ENCODE peak calls at places on chromosomes 7 and 10, in seven cellular contexts. K is progenitor cell of endocrine pancreas; R is CD8-positive, alpha-beta T cell; Y is RWPE1; O is HCT116; Z is CD14-positive monocyte; A is Caco-2. V is an unnamed sample.

GRCh38 chr10:79074732-79075131 is 6.0 kb downstream of the ZMIZ1 start:
- DNase-seq in K (no peak), A (no peak), Y (no peak), R (no peak), Z (no peak), O (no peak), V (no peak)

GRCh38 chr7:150717821-150718420 is 1.5 kb downstream of the GIMAP1 start:
- DNase-seq in Y (no peak), A (no peak), O (no peak), Z (no peak), R (no peak), K (no peak), V (no peak)

GRCh38 chr7:24948739-24949138 is 31.2 kb downstream of the OSBPL3 start:
- DNase-seq in Y (no peak), O (no peak), Z (no peak), K (no peak), A (no peak), R (no peak), V (no peak)

GRCh38 chr7:151721694-151722093 is 155.2 kb downstream of the PRKAG2 start:
- DNase-seq in Y (no peak), R (no peak), Z (no peak), O (no peak), K (no peak), A (peak; percentile 35), V (no peak)

GRCh38 chr10:110400173-110400947 is 95.6 kb upstream of the SMNDC1 start:
- DNase-seq in Y (no peak), O (no peak), R (no peak), Z (no peak), K (no peak), A (no peak), V (no peak)

GRCh38 chr10:79424221-79425073 is 21.0 kb downstream of the ZCCHC24 start:
- DNase-seq in O (no peak), R (no peak), Z (no peak), Y (no peak), A (peak; percentile 77), K (no peak), V (no peak)

GRCh38 chr7:17530249-17530648 is 231.8 kb downstream of the AHR start:
- DNase-seq in O (no peak), R (no peak), Z (no peak), K (no peak), Y (no peak), A (no peak), V (no peak)

GRCh38 chr10:131994435-131994834 is 12.7 kb upstream of the BNIP3 start:
- DNase-seq in A (no peak), Y (no peak), Z (no peak), R (no peak), O (no peak), K (no peak), V (no peak)

GRCh38 chr7:67738958-67739357 is 742.3 kb downstream of the TYW1 start:
- DNase-seq in O (no peak), K (no peak), A (no peak), Y (peak; percentile 20), R (no peak), Z (no peak), V (no peak)

GRCh38 chr10:86373828-86374227 is 7.2 kb upstream of the GRID1 start:
- DNase-seq in Z (no peak), R (no peak), A (no peak), K (no peak), Y (no peak), O (no peak), V (peak; percentile 18)

GRCh38 chr7:95840953-95841950 is 68.9 kb downstream of the DYNC1I1 start:
- DNase-seq in Y (peak; percentile 17), O (peak; percentile 8), A (peak; percentile 26), K (no peak), Z (no peak), R (no peak), V (no peak)

GRCh38 chr7:37320840-37321468 is 127.7 kb downstream of the ELMO1 start:
- DNase-seq in Y (no peak), K (no peak), R (no peak), O (no peak), Z (no peak), A (no peak), V (no peak)

GRCh38 chr7:44112231-44112996 is 8.3 kb downstream of the AEBP1 start:
- DNase-seq in R (no peak), Y (no peak), K (no peak), A (peak; percentile 30), Z (no peak), O (no peak), V (no peak)

GRCh38 chr10:71638577-71639411 is 80.8 kb downstream of the C10orf105 start:
- DNase-seq in A (peak; percentile 86), Y (no peak), O (no peak), R (no peak), Z (no peak), K (no peak), V (peak; percentile 31)

GRCh38 chr7:104010052-104010909 is 20.8 kb upstream of the RELN start:
- DNase-seq in O (no peak), K (no peak), Z (no peak), R (no peak), A (no peak), Y (no peak), V (no peak)

GRCh38 chr10:77348711-77349110 is 288.9 kb downstream of the KCNMA1 start:
- DNase-seq in A (no peak), Z (no peak), R (no peak), O (no peak), Y (no peak), K (no peak), V (no peak)

GRCh38 chr10:10794056-10794455 is 223.6 kb upstream of the CELF2 start:
- DNase-seq in Z (no peak), A (no peak), Y (peak; percentile 56), O (no peak), K (no peak), R (no peak), V (no peak)

GRCh38 chr7:128176696-128177095 is 64.4 kb upstream of the LEP start:
- DNase-seq in A (peak; percentile 52), R (no peak), Z (no peak), O (no peak), K (no peak), Y (no peak), V (no peak)

GRCh38 chr10:64086083-64086772 is 565.0 kb downstream of the REEP3 start:
- DNase-seq in Y (no peak), K (no peak), A (no peak), Z (no peak), R (no peak), O (no peak), V (no peak)

DNA sequence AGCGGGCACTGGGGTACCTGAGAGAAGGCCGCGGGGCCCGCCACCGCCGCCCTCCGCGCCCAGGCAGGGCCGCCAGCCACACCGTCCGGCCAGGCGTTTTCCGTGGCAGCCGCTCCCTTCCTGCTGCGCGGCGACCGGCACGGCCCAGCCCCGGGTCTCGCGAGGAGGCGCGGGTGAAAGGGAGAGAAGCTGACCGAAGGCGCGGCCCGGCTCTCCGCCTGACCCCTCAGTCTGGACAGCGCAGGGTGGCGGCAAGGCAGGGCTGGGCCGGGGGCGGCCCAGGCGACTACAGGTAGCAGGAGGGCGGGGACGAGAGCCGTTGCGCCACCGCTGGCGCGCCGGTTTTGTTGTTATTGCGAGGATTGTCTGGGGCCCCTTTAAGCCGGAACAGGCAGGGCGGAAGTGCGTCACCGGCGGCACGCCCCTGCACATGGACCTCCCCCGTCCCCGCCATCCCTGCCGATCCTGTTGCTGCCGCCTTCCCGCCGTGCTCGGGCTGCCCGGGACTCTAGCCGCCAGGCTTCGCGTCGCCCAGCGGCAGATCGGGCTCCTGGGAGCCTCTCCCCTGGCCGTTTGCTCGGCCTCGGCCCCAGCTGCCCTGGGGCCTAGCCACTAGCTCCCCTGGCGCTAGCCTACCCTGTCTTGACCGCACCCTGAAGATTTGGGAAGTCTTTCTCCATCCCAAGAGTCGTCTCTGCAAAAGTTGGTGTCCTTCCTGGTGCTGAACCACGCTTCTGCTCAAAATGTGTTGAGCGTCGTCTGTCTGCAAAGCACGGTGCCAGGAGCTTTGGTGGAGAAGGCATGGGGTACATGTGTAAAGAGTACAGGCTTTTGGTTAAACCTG is at the start of gene HERPUD2:
- DNase-seq in R (peak; percentile 94), O (peak; percentile 81), Y (peak; percentile 93), A (peak; percentile 98), K (peak; percentile 91), Z (peak; percentile 90), V (peak; percentile 92)
- TF ChIP-seq CTCF in R (no peak), O (no peak), Y (no peak), A (no peak), K (no peak), Z (no peak), V (no peak)

GRCh38 chr7:158549176-158549833 is 38.3 kb downstream of the PTPRN2 start:
- DNase-seq in Z (peak; percentile 41), Y (no peak), O (no peak), K (no peak), A (no peak), R (no peak), V (peak; percentile 61)
- TF ChIP-seq CTCF in Z (no peak), Y (no peak), O (no peak), K (no peak), A (no peak), R (no peak), V (no peak)

GRCh38 chr10:84193327-84193726 is 1.0 kb upstream of the CDHR1 start:
- DNase-seq in O (no peak), K (no peak), Z (peak; percentile 32), R (no peak), A (no peak), Y (no peak), V (no peak)
- TF ChIP-seq CTCF in O (no peak), K (no peak), Z (no peak), R (no peak), A (no peak), Y (no peak), V (no peak)

DNA sequence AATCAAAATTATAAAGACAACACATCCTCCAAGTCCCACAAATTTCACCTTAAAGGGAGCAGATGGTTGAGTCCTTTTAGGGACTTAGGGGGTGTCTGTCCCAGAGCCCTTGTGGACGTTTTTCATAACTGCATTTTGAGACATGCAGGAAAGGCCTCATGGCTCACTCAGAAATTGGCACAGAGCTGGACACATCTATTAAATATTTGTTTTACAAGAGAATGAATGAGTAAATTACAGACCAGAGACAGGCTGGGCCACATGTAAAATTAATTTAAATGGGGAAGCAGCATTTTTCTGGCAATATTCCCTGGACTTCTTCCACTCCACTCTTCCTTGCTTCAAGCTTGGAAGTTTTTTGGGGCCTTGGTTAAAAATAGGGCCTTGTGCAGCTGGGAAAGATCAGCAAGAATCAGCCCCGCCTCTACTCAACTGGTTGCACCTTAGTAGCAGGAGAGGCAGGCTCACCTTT is 20.0 kb downstream of the LAMB1 start:
- DNase-seq in O (no peak), K (no peak), A (no peak), Z (no peak), R (no peak), Y (no peak), V (no peak)
- TF ChIP-seq CTCF in O (peak; percentile 33), K (peak; percentile 37), A (peak; percentile 44), Z (peak; percentile 15), R (no peak), Y (no peak), V (peak; percentile 44)

GRCh38 chr10:2921956-2922680 is 145.2 kb upstream of the PFKP start:
- DNase-seq in Z (no peak), K (no peak), O (no peak), R (no peak), A (no peak), Y (no peak), V (no peak)
- TF ChIP-seq CTCF in Z (no peak), K (no peak), O (no peak), R (no peak), A (no peak), Y (no peak), V (no peak)